ENCODE peak calls at places on chromosomes 11 and 22, in nine cellular contexts. H is kidney tubule cell; C is NCI-H774; T is EL; L is posterior vena cava; I is fibroblast of lung; R is activated T-helper 1 cell treated with Interleukin-2 at 50 U/mL for 16 hours; X is AML-193; F is stimulated activated CD8-positive, alpha-beta memory T cell treated with anti-CD3 and anti-CD28 coated beads, Interleukin-4, amount 100 ng/mL, for 24 hours. M is an unnamed sample.

GRCh38 chr11:27024865-27025264 is 15.8 kb upstream of the BBOX1 start:
- DNase-seq in R (no peak), I (no peak), F (no peak), T (no peak), H (no peak), C (no peak), L (no peak), X (no peak), M (no peak)

GRCh38 chr11:93589347-93589746 is 46.2 kb upstream of the SMCO4 start:
- DNase-seq in H (no peak), I (no peak), T (no peak), L (no peak), X (no peak), R (no peak), C (no peak), F (no peak), M (no peak)

GRCh38 chr11:34250732-34251639 is 106.8 kb downstream of the ABTB2 start:
- DNase-seq in C (no peak), T (peak; percentile 69), X (no peak), R (peak; percentile 47), L (peak; percentile 86), H (peak; percentile 87), F (peak; percentile 57), I (peak; percentile 22), M (peak; percentile 49)

GRCh38 chr11:121024989-121025388 is 1.1 kb downstream of the TBCEL start:
- DNase-seq in R (no peak), I (peak; percentile 31), L (no peak), T (peak; percentile 7), C (no peak), H (peak; percentile 39), F (no peak), X (peak; percentile 6), M (no peak)

GRCh38 chr11:75760710-75761493 is 7.7 kb upstream of the DGAT2 start:
- DNase-seq in X (no peak), F (no peak), I (peak; percentile 46), H (peak; percentile 74), C (no peak), R (no peak), L (no peak), T (peak; percentile 55), M (no peak)

GRCh38 chr11:16923987-16924386 is 90.2 kb downstream of the PLEKHA7 start:
- DNase-seq in L (no peak), C (no peak), F (no peak), T (no peak), X (no peak), H (no peak), I (no peak), R (no peak), M (no peak)

GRCh38 chr11:101583180-101584128 is at the start of gene TRPC6:
- DNase-seq in H (peak; percentile 6), I (peak; percentile 42), F (no peak), T (peak; percentile 6), C (no peak), R (no peak), X (no peak), L (peak; percentile 80), M (no peak)

GRCh38 chr11:84396521-84396920 is 1110.4 kb upstream of the CCDC90B start:
- DNase-seq in H (peak; percentile 6), F (no peak), X (no peak), T (no peak), C (no peak), I (no peak), R (no peak), L (no peak), M (no peak)

GRCh38 chr11:106398396-106399074 is 321.1 kb downstream of the AASDHPPT start:
- DNase-seq in H (peak; percentile 88), F (no peak), C (no peak), T (peak; percentile 54), I (peak; percentile 41), L (no peak), R (no peak), X (no peak), M (no peak)

GRCh38 chr22:33722817-33723216 is 197.5 kb downstream of the LARGE1 start:
- DNase-seq in R (no peak), C (no peak), T (no peak), L (no peak), F (no peak), X (no peak), H (no peak), I (no peak), M (no peak)

GRCh38 chr11:8318536-8318935 is 54.9 kb upstream of the LMO1 start:
- DNase-seq in T (no peak), C (no peak), F (no peak), R (no peak), I (no peak), X (no peak), H (no peak), L (peak; percentile 64), M (no peak)

GRCh38 chr11:68753300-68753699 is 2.0 kb upstream of the TESMIN start:
- DNase-seq in I (no peak), L (no peak), F (no peak), T (no peak), C (no peak), X (no peak), R (no peak), H (no peak), M (no peak)

GRCh38 chr22:44365196-44365802 is 52.5 kb upstream of the SHISAL1 start:
- DNase-seq in C (no peak), H (no peak), T (no peak), X (no peak), L (peak; percentile 79), R (no peak), F (no peak), I (no peak), M (no peak)

GRCh38 chr11:68269414-68270081 is 2.2 kb downstream of the C11orf24 start:
- DNase-seq in C (no peak), H (peak; percentile 87), F (no peak), T (peak; percentile 92), I (peak; percentile 59), X (no peak), R (no peak), L (peak; percentile 76), M (no peak)

GRCh38 chr11:68342459-68343158 is 30.2 kb downstream of the LRP5 start:
- DNase-seq in L (no peak), C (no peak), X (no peak), R (no peak), H (peak; percentile 14), I (no peak), T (no peak), F (no peak), M (no peak)

GRCh38 chr11:95084509-95084908 is 5.1 kb upstream of the ENDOD1 start:
- DNase-seq in L (no peak), C (no peak), R (no peak), F (peak; percentile 19), I (no peak), T (no peak), X (no peak), H (peak; percentile 89), M (peak; percentile 23)

GRCh38 chr22:40399661-40400060 is 29.3 kb downstream of the SGSM3 start:
- DNase-seq in C (no peak), L (no peak), R (no peak), I (no peak), X (no peak), T (no peak), F (no peak), H (no peak), M (no peak)

GRCh38 chr11:16511109-16511806 is 154.9 kb upstream of the SOX6 start:
- DNase-seq in L (no peak), F (no peak), T (peak; percentile 73), R (no peak), H (peak; percentile 71), I (peak; percentile 80), C (no peak), X (no peak), M (no peak)

GRCh38 chr11:18563090-18563730 is 25.3 kb downstream of the UEVLD start:
- DNase-seq in C (no peak), L (no peak), R (no peak), F (no peak), T (peak; percentile 22), I (no peak), H (peak; percentile 6), X (no peak), M (no peak)

GRCh38 chr11:2257023-2257700 is 13.2 kb downstream of the ASCL2 start:
- DNase-seq in C (no peak), T (no peak), F (no peak), R (no peak), X (no peak), I (no peak), H (no peak), L (no peak), M (no peak)

GRCh38 chr11:44589301-44589700 is 23.8 kb downstream of the CD82 start:
- DNase-seq in I (peak; percentile 78), T (peak; percentile 82), R (no peak), H (peak; percentile 86), X (no peak), C (no peak), L (no peak), F (no peak), M (no peak)

GRCh38 chr11:130215531-130216220 is 56.1 kb downstream of the ST14 start:
- DNase-seq in I (no peak), T (no peak), R (no peak), H (no peak), C (no peak), X (no peak), L (peak; percentile 78), F (no peak), M (no peak)

GRCh38 chr11:62446091-62446490 is 27.3 kb downstream of the SCGB1A1 start:
- DNase-seq in C (no peak), R (no peak), F (no peak), I (no peak), L (no peak), H (no peak), X (no peak), T (no peak), M (no peak)

M was measured in activated T-helper 9 cell treated with anti-CD3 and anti-CD28 coated beads, Interleukin-2, amount 50 U/mL, for 16 hours.